ENCODE peak calls at places on chromosomes 6 and 20, in four cellular contexts. A is tibial nerve, E is GM06990, L is left ventricle myocardium inferior. C is an unnamed sample. For H3K36me3, the result is how much of the 10 kb centered on the place peaks cover.

GRCh38 chr6:109644131-109644530 is 46.9 kb downstream of the AK9 start:
- DNase-seq in A (no peak), E (no peak), L (no peak), C (no peak)

GRCh38 chr6:3310051-3310448 is 51.3 kb downstream of the PSMG4 start:
- DNase-seq in A (no peak), E (no peak), L (no peak), C (no peak)

GRCh38 chr6:79266051-79266450 is 31.6 kb upstream of the HMGN3 start:
- DNase-seq in A (no peak), E (no peak), L (no peak), C (no peak)

GRCh38 chr20:22414354-22414753 is 170.0 kb downstream of the FOXA2 start:
- DNase-seq in A (no peak), E (no peak), L (no peak), C (no peak)

GRCh38 chr20:35840403-35840802 is 68.6 kb downstream of the PHF20 start:
- DNase-seq in A (no peak), E (no peak), L (no peak), C (no peak)

GRCh38 chr6:137843206-137843605 is 23.9 kb upstream of the TNFAIP3 start:
- DNase-seq in A (no peak), E (no peak), L (no peak), C (no peak)

GRCh38 chr6:35214869-35215664 is 1.3 kb downstream of the SCUBE3 start:
- DNase-seq in A (no peak), E (no peak), L (no peak), C (no peak)

GRCh38 chr20:23497458-23498026 is 6.6 kb downstream of the CST8 start:
- DNase-seq in A (no peak), E (no peak), L (no peak), C (no peak)

GRCh38 chr6:165659945-165660862 is 2.8 kb downstream of the PDE10A start:
- DNase-seq in A (no peak), E (no peak), L (no peak), C (no peak)

GRCh38 chr6:31222496-31222895 is 49.4 kb downstream of the HLA-C start:
- DNase-seq in A (no peak), E (no peak), L (no peak), C (no peak)

GRCh38 chr6:126650931-126651330 is 311.0 kb downstream of the CENPW start:
- DNase-seq in A (no peak), E (no peak), L (no peak), C (no peak)

GRCh38 chr20:24724982-24725533 is 224.0 kb upstream of the CST7 start:
- DNase-seq in A (no peak), E (no peak), L (no peak), C (no peak)

GRCh38 chr6:147909645-147910044 is 401.2 kb downstream of the SAMD5 start:
- DNase-seq in A (no peak), E (no peak), L (no peak), C (no peak)

GRCh38 chr6:38218235-38218634 is 398.7 kb downstream of the ZFAND3 start:
- DNase-seq in A (no peak), E (no peak), L (no peak), C (no peak)

GRCh38 chr6:7085911-7086310 is 21.9 kb upstream of the RREB1 start:
- DNase-seq in A (no peak), E (no peak), L (peak), C (no peak)

GRCh38 chr6:155315516-155315871 is 1.2 kb upstream of the TFB1M start:
- DNase-seq in A (no peak), E (no peak), L (no peak), C (no peak)

GRCh38 chr20:63873477-63873971 is 8.5 kb downstream of the TPD52L2 start:
- DNase-seq in A (no peak), E (no peak), L (no peak), C (no peak)

GRCh38 chr6:24125980-24126379 is at the start of gene NRSN1:
- DNase-seq in A (no peak), E (no peak), L (no peak), C (no peak)

GRCh38 chr20:40797425-40797824 is 108.4 kb upstream of the MAFB start:
- DNase-seq in A (no peak), E (no peak), L (no peak), C (peak)

GRCh38 chr20:31740208-31740607 is 1.1 kb downstream of the TPX2 start:
- DNase-seq in A (no peak), E (peak), L (no peak), C (no peak)

GRCh38 chr20:43955244-43956191 is 40.9 kb downstream of the TOX2 start:
- DNase-seq in A (no peak), E (peak), L (no peak), C (no peak)

GRCh38 chr6:43383021-43383667 is 13.7 kb upstream of the ZNF318 start:
- DNase-seq in A (no peak), E (no peak), L (no peak), C (no peak)

GRCh38 chr6:36862164-36862847 is 12.3 kb downstream of the PPIL1 start:
- DNase-seq in A (no peak), E (no peak), L (no peak), C (no peak)

GRCh38 chr6:81995548-81996289 is 243.2 kb upstream of the TENT5A start:
- DNase-seq in A (no peak), E (no peak), L (no peak), C (no peak)

DNA sequence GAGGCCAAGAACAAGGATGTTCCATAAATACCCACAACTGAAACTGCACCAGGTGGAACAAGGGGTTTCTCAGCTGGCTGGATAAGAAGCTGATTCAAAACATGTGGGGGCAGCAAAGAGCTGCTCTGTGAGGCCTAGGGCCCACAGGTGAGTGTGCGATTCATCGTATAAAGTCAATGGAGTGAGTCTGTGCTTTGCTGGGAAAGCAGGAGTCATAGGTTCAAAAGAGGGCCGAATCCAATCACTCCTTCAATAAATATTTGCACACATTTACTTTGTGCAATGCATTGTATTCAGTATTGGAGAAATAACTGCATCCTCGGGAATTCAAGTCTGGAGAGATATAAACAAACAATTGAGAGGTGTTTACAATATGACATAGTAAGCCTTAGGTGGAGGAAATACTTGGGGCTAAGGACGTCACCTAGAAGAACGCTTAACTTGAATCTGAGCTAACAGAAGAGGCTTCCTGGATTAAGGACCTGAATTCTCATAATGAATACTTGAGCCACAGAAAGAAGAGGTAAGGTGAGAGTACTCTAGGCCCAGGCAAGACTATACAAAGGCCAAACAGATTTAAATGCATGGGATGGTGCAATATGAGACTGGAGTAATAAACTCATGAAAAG is 83.7 kb upstream of the TMEM30A start:
- DNase-seq in A (no peak), E (no peak), L (no peak), C (peak)
- TF ChIP-seq CTCF in A (no peak), E (peak), L (peak), C (peak)

DNA sequence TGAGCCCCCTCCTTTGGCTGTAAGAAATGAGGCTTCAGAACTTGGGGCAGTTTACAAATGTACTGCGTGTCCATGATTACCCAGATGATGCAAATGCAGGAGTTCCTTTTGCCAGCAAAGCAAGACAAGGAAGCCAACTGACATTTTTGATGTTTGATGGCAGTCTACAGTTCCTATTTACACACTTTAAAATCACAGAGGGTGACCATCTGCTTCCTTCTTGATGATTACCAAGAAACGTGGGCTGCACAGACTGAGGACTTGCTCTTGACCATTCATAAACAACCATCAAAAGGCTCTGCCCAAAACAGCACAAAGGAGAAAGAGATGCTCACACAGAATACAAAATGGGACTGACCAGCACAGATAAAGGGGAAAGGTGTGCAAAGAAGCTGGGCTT is 79.8 kb upstream of the TRAF3IP2 start:
- DNase-seq in A (no peak), E (no peak), L (no peak), C (no peak)
- H3K36me3 ChIP-seq in A (under half), E (under half), L (under half), C (under half)

DNA sequence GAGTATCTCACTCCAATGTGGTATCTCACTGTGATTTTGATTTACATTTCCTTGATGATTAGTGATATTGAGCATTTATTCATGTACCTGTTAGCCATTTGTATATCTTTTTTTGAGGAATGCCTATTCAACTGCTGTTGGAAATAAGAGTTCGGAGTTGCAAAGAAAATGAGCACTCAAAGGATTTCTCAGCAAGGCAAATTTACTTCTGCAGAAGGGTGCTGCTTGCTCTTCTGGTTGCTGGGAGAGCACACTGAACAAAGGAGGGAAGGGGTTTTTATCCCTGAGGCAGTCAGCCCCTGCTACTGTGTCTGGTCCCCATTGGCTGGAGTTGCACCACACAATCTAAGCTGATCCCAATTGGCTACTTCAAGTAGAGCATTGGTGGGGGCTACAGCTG is 822.4 kb upstream of the ADGRB3 start:
- DNase-seq in A (no peak), E (no peak), L (no peak), C (no peak)
- H3K4me3 ChIP-seq in A (no peak), E (no peak), L (no peak), C (no peak)

GRCh38 chr6:122770835-122771601 is 8.5 kb upstream of the FABP7 start:
- DNase-seq in A (no peak), E (no peak), L (no peak), C (peak)
- TF ChIP-seq CTCF in A (no peak), E (no peak), L (no peak), C (peak)

GRCh38 chr6:157877573-157878011 is 54.5 kb downstream of the SNX9 start:
- DNase-seq in A (no peak), E (no peak), L (no peak), C (no peak)
- H3K36me3 ChIP-seq in A (under half), E (under half), L (half or more), C (under half)

DNA sequence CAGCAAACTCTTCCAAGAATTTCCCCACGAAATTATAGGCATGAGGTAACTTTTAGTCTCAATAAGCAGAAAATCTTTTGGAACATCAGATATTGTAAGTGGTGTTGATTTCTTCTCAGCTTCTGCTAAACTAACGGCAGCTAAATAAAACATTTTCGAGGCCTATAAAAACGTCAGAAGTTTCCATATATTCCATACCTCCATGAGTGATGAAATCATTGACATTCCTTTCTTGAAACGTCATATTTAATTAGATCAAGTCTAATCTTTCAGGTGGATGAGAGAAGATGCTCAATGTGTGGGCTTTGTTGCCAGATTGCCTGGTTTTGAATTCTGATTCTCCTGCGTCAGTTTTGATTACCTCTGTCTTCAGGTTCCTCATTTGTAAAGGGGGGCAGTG is 81.3 kb downstream of the CDC5L start:
- DNase-seq in A (no peak), E (no peak), L (no peak), C (no peak)
- H3K4me3 ChIP-seq in A (no peak), E (no peak), L (no peak), C (no peak)

DNA sequence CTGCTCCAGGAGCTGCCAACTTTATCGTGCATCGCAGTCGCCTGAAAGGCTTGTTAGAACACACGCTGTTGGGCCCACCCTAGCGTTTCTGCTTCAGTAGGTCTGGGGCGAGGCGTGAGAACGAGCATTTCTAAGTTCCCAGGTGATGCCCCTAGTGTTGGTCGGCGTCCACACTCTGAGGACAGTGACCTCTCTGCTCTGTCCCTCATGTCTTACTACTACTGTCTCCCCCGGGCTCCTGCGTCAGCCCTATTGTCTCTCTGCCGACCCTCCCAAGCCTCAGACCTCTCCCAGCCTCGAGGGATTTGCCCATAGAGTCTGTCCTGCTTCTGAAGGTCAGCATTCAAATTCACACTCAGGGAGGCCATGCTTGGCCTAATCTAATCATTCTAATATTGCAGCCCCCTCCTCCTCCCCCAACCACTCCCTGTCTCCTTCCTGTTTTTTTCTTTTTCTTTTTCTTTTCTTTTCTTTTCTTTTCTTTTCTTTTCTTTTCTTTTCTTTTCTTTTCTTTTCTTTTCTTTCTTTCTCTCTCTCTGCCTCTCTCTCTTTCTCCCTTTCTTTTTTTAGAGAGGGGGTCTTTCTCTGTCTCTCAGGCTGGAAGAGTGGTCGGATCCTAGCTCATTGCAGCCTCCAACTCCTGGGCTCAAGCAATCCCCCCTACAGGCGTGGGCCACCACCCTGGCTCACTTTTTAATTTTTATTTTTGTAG is 873 bp upstream of the ZFP64 start:
- DNase-seq in A (no peak), E (no peak), L (peak), C (peak)
- TF ChIP-seq CTCF in A (no peak), E (peak), L (peak), C (peak)

C was measured in Caco-2.